ENCODE peak calls at places on chromosomes 1 and 21, in five cellular contexts. A, B, E, V and U are unnamed samples.

GRCh38 chr1:64282353-64282752 is 78.9 kb downstream of the UBE2U start:
- DNase-seq in E (no peak), V (peak; percentile 1), B (no peak), A (no peak), U (peak; percentile 12)

GRCh38 chr1:209707308-209707707 is 2.7 kb downstream of the HSD11B1 start:
- DNase-seq in V (no peak), B (no peak), E (no peak), A (peak; percentile 32), U (no peak)

GRCh38 chr1:222791006-222791710 is 23.7 kb upstream of the DISP1 start:
- DNase-seq in V (no peak), E (no peak), A (no peak), B (no peak), U (no peak)

GRCh38 chr1:157725214-157725577 is 24.6 kb upstream of the FCRL3 start:
- DNase-seq in V (no peak), E (no peak), A (no peak), B (no peak), U (no peak)

GRCh38 chr1:1858382-1859086 is 32.4 kb downstream of the GNB1 start:
- DNase-seq in E (no peak), V (no peak), A (peak; percentile 97), B (peak; percentile 63), U (peak; percentile 87)

GRCh38 chr1:23756676-23757075 is 13.4 kb downstream of the ELOA start:
- DNase-seq in V (no peak), A (peak; percentile 76), E (no peak), B (no peak), U (no peak)

GRCh38 chr1:165851034-165851658 is 23.7 kb downstream of the UCK2 start:
- DNase-seq in A (peak; percentile 61), V (no peak), B (no peak), E (no peak), U (no peak)

GRCh38 chr1:93148001-93148400 is 32.2 kb downstream of the TMED5 start:
- DNase-seq in A (peak; percentile 54), E (no peak), B (no peak), V (no peak), U (no peak)

GRCh38 chr1:21234779-21235178 is 55.5 kb downstream of the ECE1 start:
- DNase-seq in E (no peak), V (no peak), A (peak; percentile 91), B (no peak), U (no peak)

GRCh38 chr1:185585770-185586169 is 148.4 kb upstream of the HMCN1 start:
- DNase-seq in V (no peak), A (no peak), E (no peak), B (no peak), U (peak; percentile 35)

GRCh38 chr1:8536521-8536920 is 218.6 kb downstream of the SLC45A1 start:
- DNase-seq in E (no peak), V (no peak), A (no peak), B (no peak), U (no peak)

GRCh38 chr1:207872655-207873054 is 38.3 kb downstream of the CD34 start:
- DNase-seq in B (no peak), V (no peak), A (no peak), E (no peak), U (no peak)

GRCh38 chr21:45078877-45079281 is 4.5 kb downstream of the ADARB1 start:
- DNase-seq in V (no peak), B (no peak), A (peak; percentile 95), E (no peak), U (no peak)

GRCh38 chr1:81511281-81511680 is 289.5 kb upstream of the ADGRL2 start:
- DNase-seq in A (no peak), B (no peak), V (no peak), E (no peak), U (no peak)

GRCh38 chr1:39360726-39361125 is 130.7 kb upstream of the BMP8A start:
- DNase-seq in A (peak; percentile 11), B (no peak), V (no peak), E (no peak), U (no peak)

GRCh38 chr1:180229483-180230415 is at the start of gene LHX4:
- DNase-seq in V (no peak), A (peak; percentile 55), B (peak; percentile 47), E (no peak), U (peak; percentile 90)

GRCh38 chr1:209589440-209589839 is 5.9 kb downstream of the CAMK1G start:
- DNase-seq in V (no peak), A (peak; percentile 36), E (no peak), B (no peak), U (no peak)

GRCh38 chr1:178161516-178161915 is 67.6 kb downstream of the RASAL2 start:
- DNase-seq in V (no peak), B (no peak), A (peak; percentile 51), E (no peak), U (no peak)

GRCh38 chr21:17536381-17536780 is 23.5 kb downstream of the CXADR start:
- DNase-seq in V (no peak), E (no peak), B (no peak), A (no peak), U (no peak)

GRCh38 chr1:193115629-193116227 is 6.1 kb upstream of the CDC73 start:
- DNase-seq in A (peak; percentile 99), B (no peak), V (no peak), E (no peak), U (peak; percentile 87)

GRCh38 chr1:151841141-151841540 is 1.5 kb upstream of the C2CD4D start:
- DNase-seq in B (no peak), A (peak; percentile 61), E (no peak), V (no peak), U (no peak)

GRCh38 chr1:169119405-169119804 is 12.9 kb downstream of the ATP1B1 start:
- DNase-seq in A (peak; percentile 68), E (no peak), B (no peak), V (no peak), U (no peak)

GRCh38 chr1:44254392-44254791 is 41.1 kb downstream of the DMAP1 start:
- DNase-seq in E (no peak), A (no peak), V (no peak), B (no peak), U (no peak)

GRCh38 chr21:26732442-26733221 is 112.6 kb downstream of the ADAMTS1 start:
- DNase-seq in E (no peak), B (peak; percentile 54), A (peak; percentile 78), V (peak; percentile 26), U (peak; percentile 89)

GRCh38 chr1:18882511-18882910 is 19.8 kb downstream of the ALDH4A1 start:
- DNase-seq in B (no peak), V (no peak), E (no peak), A (peak; percentile 91), U (no peak)

GRCh38 chr1:194372266-194372665 is 1185.9 kb upstream of the B3GALT2 start:
- DNase-seq in V (no peak), B (no peak), E (no peak), A (no peak), U (no peak)

GRCh38 chr1:16145030-16145987 is 10.6 kb downstream of the EPHA2 start:
- DNase-seq in V (no peak), E (no peak), B (peak; percentile 79), A (peak; percentile 98), U (peak; percentile 91)

GRCh38 chr1:39800471-39800835 is 11.8 kb upstream of the BMP8B start:
- DNase-seq in A (no peak), B (no peak), E (no peak), V (no peak), U (no peak)